ENCODE peak calls at places on chromosomes 1 and 21, in six cellular contexts. W is AG09309, E is NCI-H226, S is epithelial cell of esophagus, H is Right ventricle myocardium superior, L is amniotic stem cell. F is an unnamed sample.

GRCh38 chr1:39509360-39510009 is 18.0 kb downstream of the BMP8A start:
- DNase-seq in L (no peak), W (no peak), S (no peak), H (peak), E (no peak), F (peak)

GRCh38 chr1:219459321-219460105 is 153.4 kb downstream of the ZC3H11B start:
- DNase-seq in S (no peak), W (no peak), L (no peak), H (no peak), E (no peak), F (no peak)

GRCh38 chr1:67753776-67754525 is 69.0 kb downstream of the GADD45A start:
- DNase-seq in L (no peak), S (peak), H (no peak), E (no peak), W (no peak), F (no peak)

GRCh38 chr1:13996334-13996733 is 296.3 kb downstream of the PRDM2 start:
- DNase-seq in E (no peak), W (no peak), H (no peak), L (no peak), S (no peak), F (no peak)

GRCh38 chr1:227131193-227131592 is 187.1 kb downstream of the CDC42BPA start:
- DNase-seq in S (peak), H (no peak), L (peak), W (peak), E (no peak), F (no peak)

GRCh38 chr1:157113116-157113515 is 13.5 kb upstream of the ETV3L start:
- DNase-seq in E (no peak), S (no peak), H (peak), L (no peak), W (no peak), F (peak)

GRCh38 chr1:87151500-87152421 is 176.9 kb upstream of the LMO4 start:
- DNase-seq in W (peak), H (peak), E (no peak), L (no peak), S (peak), F (peak)

GRCh38 chr1:178273707-178274410 is 180.0 kb downstream of the RASAL2 start:
- DNase-seq in L (no peak), H (no peak), W (no peak), S (peak), E (peak), F (no peak)

GRCh38 chr1:53656062-53656915 is 82.7 kb downstream of the GLIS1 start:
- DNase-seq in W (peak), S (no peak), L (peak), E (no peak), H (no peak), F (peak)

GRCh38 chr1:3831689-3832088 is 25.3 kb downstream of the CEP104 start:
- DNase-seq in W (peak), H (no peak), L (no peak), E (no peak), S (no peak), F (no peak)

GRCh38 chr21:24112020-24112419 is 1495.3 kb downstream of the MRPL39 start:
- DNase-seq in E (no peak), H (no peak), L (no peak), S (no peak), W (no peak), F (no peak)

GRCh38 chr21:36909901-36910561 is 56.4 kb downstream of the HLCS start:
- DNase-seq in L (peak), E (peak), S (peak), W (peak), H (no peak), F (no peak)

F was measured in spleen.